ENCODE peak calls at places on chromosomes 6 and 20, in ten cellular contexts. E is GM03348; D is midbrain; M is stimulated activated CD8-positive, alpha-beta memory T cell treated with anti-CD3 and anti-CD28 coated beads, Interleukin-7, amount 100 ng/mL, for 4 hours; B is H7; Z is globus pallidus; X is RPMI8226; N is activated CD4-positive, alpha-beta memory T cell treated with anti-CD3 and anti-CD28 coated beads, Interleukin-2, amount 10 ng/mL, durations not matched to agents 7 days and 5 days; R is lung; F is stimulated activated CD4-positive, alpha-beta T cell treated with anti-CD3 and anti-CD28 coated beads, TNF-alpha, amount 100 ng/mL, for 24 hours. J is an unnamed sample.

GRCh38 chr6:14709900-14710299 is 536.0 kb upstream of the JARID2 start:
- DNase-seq in E (no peak), D (no peak), M (no peak), B (no peak), Z (no peak), X (no peak), N (no peak), R (no peak), F (no peak), J (no peak)

GRCh38 chr20:29301624-29302259 is 1955.7 kb upstream of the DEFB115 start:
- DNase-seq in E (no peak), D (no peak), M (no peak), B (peak), Z (no peak), X (no peak), N (no peak), R (no peak), F (no peak), J (no peak)

GRCh38 chr6:111458670-111459232 is 24.3 kb downstream of the REV3L start:
- DNase-seq in E (no peak), D (no peak), M (no peak), B (no peak), Z (no peak), X (no peak), N (no peak), R (no peak), F (no peak), J (no peak)

GRCh38 chr20:21511850-21512633 is 1.8 kb downstream of the NKX2-2 start:
- DNase-seq in E (no peak), D (peak), M (no peak), B (peak), Z (peak), X (no peak), N (no peak), R (no peak), F (no peak), J (peak)

GRCh38 chr6:36642913-36643817 is 35.3 kb upstream of the CDKN1A start:
- DNase-seq in E (peak), D (peak), M (no peak), B (no peak), Z (no peak), X (peak), N (no peak), R (peak), F (no peak), J (no peak)

GRCh38 chr6:157518399-157519250 is 137.6 kb downstream of the ZDHHC14 start:
- DNase-seq in E (peak), D (no peak), M (no peak), B (no peak), Z (no peak), X (no peak), N (no peak), R (no peak), F (no peak), J (peak)

GRCh38 chr6:18324708-18325047 is 60.3 kb upstream of the DEK start:
- DNase-seq in E (no peak), D (no peak), M (no peak), B (no peak), Z (no peak), X (no peak), N (no peak), R (no peak), F (no peak), J (no peak)

GRCh38 chr6:164845773-164846172 is 463.6 kb downstream of the C6orf118 start:
- DNase-seq in E (no peak), D (no peak), M (no peak), B (no peak), Z (no peak), X (no peak), N (no peak), R (no peak), F (no peak), J (no peak)

GRCh38 chr6:19759117-19759880 is 77.9 kb upstream of the ID4 start:
- DNase-seq in E (peak), D (no peak), M (no peak), B (no peak), Z (no peak), X (no peak), N (no peak), R (no peak), F (no peak), J (no peak)

GRCh38 chr20:4369798-4370124 is 351.9 kb upstream of the PRND start:
- DNase-seq in E (no peak), D (no peak), M (no peak), B (no peak), Z (no peak), X (peak), N (peak), R (no peak), F (peak), J (no peak)

GRCh38 chr20:59547596-59547995 is 56.7 kb upstream of the PHACTR3 start:
- DNase-seq in E (no peak), D (no peak), M (no peak), B (no peak), Z (no peak), X (no peak), N (no peak), R (no peak), F (no peak), J (no peak)

GRCh38 chr6:56958481-56958880 is 3.6 kb downstream of the BEND6 start:
- DNase-seq in E (no peak), D (no peak), M (no peak), B (no peak), Z (no peak), X (no peak), N (no peak), R (no peak), F (no peak), J (no peak)